ENCODE peak calls at places on chromosomes 5 and 9, in nine cellular contexts. M is tibial nerve; U is HEK293T; G is spleen; X is HTR-8/SVneo; D is CD8-positive, alpha-beta T cell; Y is ureter; F is C1 segment of cervical spinal cord; B is ELR. N is an unnamed sample.

GRCh38 chr9:131697908-131698714 is 41.8 kb downstream of the RAPGEF1 start:
- DNase-seq in Y (no peak), M (no peak), X (no peak), U (no peak), D (no peak), F (no peak), G (no peak), B (no peak), N (no peak)

GRCh38 chr5:42573386-42573785 is 150.1 kb downstream of the GHR start:
- DNase-seq in X (no peak), G (no peak), F (no peak), U (no peak), B (no peak), Y (no peak), M (no peak), D (no peak), N (no peak)

GRCh38 chr5:133198511-133198910 is 146.7 kb downstream of the HSPA4 start:
- DNase-seq in D (no peak), Y (no peak), M (no peak), X (no peak), U (no peak), B (no peak), F (no peak), G (no peak), N (no peak)

GRCh38 chr9:99189186-99189585 is 32.6 kb downstream of the ALG2 start:
- DNase-seq in X (no peak), B (no peak), Y (no peak), G (no peak), F (no peak), M (no peak), U (no peak), D (no peak), N (no peak)

GRCh38 chr5:68502531-68502930 is 287.0 kb downstream of the PIK3R1 start:
- DNase-seq in F (no peak), Y (no peak), B (peak; percentile 16), M (no peak), X (no peak), U (no peak), D (no peak), G (no peak), N (no peak)

GRCh38 chr5:14491505-14491904 is 90.1 kb upstream of the OTULINL start:
- DNase-seq in Y (no peak), M (peak; percentile 53), G (no peak), B (peak; percentile 23), U (no peak), F (no peak), X (no peak), D (no peak), N (peak; percentile 33)

GRCh38 chr9:93107151-93107824 is 11.3 kb downstream of the CARD19 start:
- DNase-seq in D (no peak), M (no peak), Y (peak; percentile 30), G (peak; percentile 60), F (no peak), U (no peak), B (no peak), X (no peak), N (peak; percentile 7)

GRCh38 chr9:99253772-99254431 is 31.8 kb downstream of the SEC61B start:
- DNase-seq in X (no peak), G (peak; percentile 78), F (peak; percentile 14), D (peak; percentile 3), B (peak; percentile 63), Y (no peak), U (no peak), M (no peak), N (no peak)

GRCh38 chr9:104866186-104866585 is 61.8 kb downstream of the ABCA1 start:
- DNase-seq in B (peak; percentile 86), G (no peak), U (no peak), D (no peak), F (no peak), Y (no peak), M (no peak), X (no peak), N (no peak)

GRCh38 chr5:38434981-38435710 is 121.3 kb downstream of the LIFR start:
- DNase-seq in D (no peak), U (no peak), G (no peak), X (no peak), M (no peak), B (no peak), Y (no peak), F (no peak), N (no peak)

GRCh38 chr9:92963831-92964606 is 16.7 kb downstream of the FGD3 start:
- DNase-seq in F (peak; percentile 15), D (peak; percentile 73), X (no peak), U (no peak), B (no peak), Y (no peak), G (peak; percentile 94), M (no peak), N (peak; percentile 29)

GRCh38 chr5:138466058-138466899 is 1.0 kb downstream of the EGR1 start:
- DNase-seq in M (no peak), G (peak; percentile 85), F (no peak), U (no peak), X (no peak), D (no peak), Y (no peak), B (peak; percentile 34), N (no peak)

GRCh38 chr9:137804908-137805356 is 72.7 kb upstream of the CACNA1B start:
- DNase-seq in Y (no peak), F (no peak), G (no peak), U (no peak), M (no peak), D (no peak), B (peak; percentile 59), X (no peak), N (no peak)

GRCh38 chr9:14670718-14671117 is 22.5 kb downstream of the ZDHHC21 start:
- DNase-seq in Y (no peak), B (peak; percentile 76), M (no peak), X (no peak), U (no peak), D (no peak), F (no peak), G (no peak), N (no peak)

GRCh38 chr5:124980174-124980941 is 233.9 kb upstream of the ZNF608 start:
- DNase-seq in U (no peak), G (no peak), B (no peak), M (no peak), F (peak; percentile 10), X (no peak), D (no peak), Y (no peak), N (no peak)

GRCh38 chr9:116693233-116693731 is 6.2 kb downstream of the TRIM32 start:
- DNase-seq in D (no peak), B (peak; percentile 47), G (no peak), U (no peak), Y (no peak), F (no peak), M (no peak), X (no peak), N (no peak)

GRCh38 chr5:159319363-159319762 is 10.9 kb downstream of the IL12B start:
- DNase-seq in F (no peak), M (no peak), G (no peak), U (no peak), B (no peak), D (no peak), Y (no peak), X (no peak), N (no peak)